ENCODE peak calls at places on chromosomes 5 and 9, in four cellular contexts. B, J, P and W are unnamed samples.

GRCh38 chr5:157280927-157281326 is 15.0 kb downstream of the CYFIP2 start:
- DNase-seq in B (no peak), J (no peak), P (peak), W (no peak)

GRCh38 chr5:19175776-19176570 is 812.0 kb downstream of the CDH18 start:
- DNase-seq in B (no peak), J (no peak), P (no peak), W (no peak)

GRCh38 chr5:59874675-59875074 is 18.9 kb downstream of the PDE4D start:
- DNase-seq in B (no peak), J (no peak), P (no peak), W (no peak)

GRCh38 chr9:14747116-14747515 is 24.6 kb upstream of the CER1 start:
- DNase-seq in B (no peak), J (no peak), P (no peak), W (peak)

GRCh38 chr9:73133921-73134407 is 17.7 kb upstream of the ANXA1 start:
- DNase-seq in B (no peak), J (no peak), P (no peak), W (peak)

GRCh38 chr5:141003791-141004601 is 37.7 kb downstream of the PCDHAC2 start:
- DNase-seq in B (peak), J (no peak), P (no peak), W (peak)

GRCh38 chr9:3023449-3023848 is 179.6 kb upstream of the PUM3 start:
- DNase-seq in B (no peak), J (no peak), P (no peak), W (no peak)

GRCh38 chr5:134406390-134406789 is 5.3 kb downstream of the CDKN2AIPNL start:
- DNase-seq in B (no peak), J (no peak), P (no peak), W (no peak)

GRCh38 chr9:107559499-107560086 is 70.0 kb upstream of the KLF4 start:
- DNase-seq in B (no peak), J (no peak), P (no peak), W (no peak)

GRCh38 chr5:141094481-141095262 is at the start of gene PCDHB2:
- DNase-seq in B (no peak), J (no peak), P (no peak), W (no peak)

GRCh38 chr5:119336846-119337564 is 18.8 kb upstream of the TNFAIP8 start:
- DNase-seq in B (no peak), J (no peak), P (no peak), W (no peak)

GRCh38 chr5:89374144-89374784 is 491.3 kb upstream of the MEF2C start:
- DNase-seq in B (no peak), J (peak), P (no peak), W (no peak)

GRCh38 chr5:10110228-10110627 is 139.5 kb downstream of the ATPSCKMT start:
- DNase-seq in B (no peak), J (no peak), P (no peak), W (no peak)

GRCh38 chr9:133521122-133522072 is 3.4 kb downstream of the MYMK start:
- DNase-seq in B (no peak), J (no peak), P (no peak), W (no peak)

GRCh38 chr5:7910738-7911428 is 41.9 kb downstream of the MTRR start:
- DNase-seq in B (no peak), J (no peak), P (no peak), W (no peak)

GRCh38 chr9:84926793-84927192 is 257.3 kb downstream of the NTRK2 start:
- DNase-seq in B (no peak), J (no peak), P (no peak), W (no peak)

GRCh38 chr9:17627641-17628040 is 48.8 kb downstream of the SH3GL2 start:
- DNase-seq in B (no peak), J (no peak), P (no peak), W (no peak)

GRCh38 chr9:40914772-40915659 is 213.5 kb downstream of the FOXD4L6 start:
- DNase-seq in B (no peak), J (no peak), P (no peak), W (no peak)

GRCh38 chr5:1315709-1316587 is 21.1 kb upstream of the TERT start:
- DNase-seq in B (no peak), J (peak), P (no peak), W (peak)

GRCh38 chr5:113375492-113376060 is 59.2 kb downstream of the TSSK1B start:
- DNase-seq in B (no peak), J (no peak), P (no peak), W (no peak)

GRCh38 chr5:32790411-32790951 is 79.4 kb downstream of the NPR3 start:
- DNase-seq in B (no peak), J (no peak), P (peak), W (no peak)

GRCh38 chr9:20616808-20617207 is 5.5 kb downstream of the MLLT3 start:
- DNase-seq in B (no peak), J (no peak), P (no peak), W (no peak)
- H3K27ac ChIP-seq in B (no peak), J (no peak), P (no peak), W (no peak)

GRCh38 chr9:18978188-18978587 is 54.8 kb downstream of the SAXO1 start:
- DNase-seq in B (no peak), J (no peak), P (no peak), W (no peak)

GRCh38 chr9:18973348-18973747 is 59.7 kb downstream of the SAXO1 start:
- DNase-seq in B (no peak), J (no peak), P (no peak), W (no peak)

GRCh38 chr9:18979367-18979766 is 53.6 kb downstream of the SAXO1 start:
- DNase-seq in B (no peak), J (no peak), P (peak), W (peak)

GRCh38 chr9:18980124-18980660 is 52.8 kb downstream of the SAXO1 start:
- DNase-seq in B (no peak), J (no peak), P (no peak), W (no peak)

GRCh38 chr9:18976368-18977238 is 56.4 kb downstream of the SAXO1 start:
- DNase-seq in B (no peak), J (no peak), P (peak), W (peak)
- H3K27ac ChIP-seq in B (no peak), J (no peak), P (peak), W (no peak)

GRCh38 chr5:81290146-81290545 is 11.2 kb upstream of the ZCCHC9 start:
- DNase-seq in B (no peak), J (no peak), P (no peak), W (no peak)

GRCh38 chr5:81292130-81292529 is 9.3 kb upstream of the ZCCHC9 start:
- DNase-seq in B (no peak), J (no peak), P (no peak), W (no peak)

GRCh38 chr5:81288021-81288433 is 13.4 kb upstream of the ZCCHC9 start:
- DNase-seq in B (no peak), J (no peak), P (no peak), W (no peak)

GRCh38 chr5:81283976-81284375 is 17.4 kb upstream of the ZCCHC9 start:
- DNase-seq in B (no peak), J (no peak), P (no peak), W (no peak)

GRCh38 chr5:81286059-81286617 is 15.2 kb upstream of the ZCCHC9 start:
- DNase-seq in B (no peak), J (no peak), P (no peak), W (no peak)
- H3K27ac ChIP-seq in B (no peak), J (no peak), P (no peak), W (no peak)

GRCh38 chr5:172797800-172798199 is 26.8 kb upstream of the DUSP1 start:
- DNase-seq in B (no peak), J (no peak), P (no peak), W (no peak)

GRCh38 chr5:172792693-172793570 is 21.9 kb upstream of the DUSP1 start:
- DNase-seq in B (no peak), J (no peak), P (no peak), W (no peak)

GRCh38 chr5:172796306-172796705 is 25.3 kb upstream of the DUSP1 start:
- DNase-seq in B (no peak), J (no peak), P (no peak), W (no peak)

GRCh38 chr5:172793577-172794488 is 22.8 kb upstream of the DUSP1 start:
- DNase-seq in B (no peak), J (no peak), P (peak), W (no peak)

GRCh38 chr5:172795401-172795977 is 24.5 kb upstream of the DUSP1 start:
- DNase-seq in B (no peak), J (peak), P (peak), W (no peak)
- H3K27ac ChIP-seq in B (no peak), J (peak), P (peak), W (no peak)

GRCh38 chr9:121398374-121398773 is 28.3 kb upstream of the STOM start:
- DNase-seq in B (no peak), J (no peak), P (peak), W (peak)
- H3K27ac ChIP-seq in B (no peak), J (no peak), P (peak), W (peak)

GRCh38 chr9:35861161-35861897 is 8.9 kb downstream of the OR13J1 start:
- DNase-seq in B (no peak), J (no peak), P (no peak), W (no peak)
- H3K27ac ChIP-seq in B (no peak), J (no peak), P (no peak), W (no peak)

DNA sequence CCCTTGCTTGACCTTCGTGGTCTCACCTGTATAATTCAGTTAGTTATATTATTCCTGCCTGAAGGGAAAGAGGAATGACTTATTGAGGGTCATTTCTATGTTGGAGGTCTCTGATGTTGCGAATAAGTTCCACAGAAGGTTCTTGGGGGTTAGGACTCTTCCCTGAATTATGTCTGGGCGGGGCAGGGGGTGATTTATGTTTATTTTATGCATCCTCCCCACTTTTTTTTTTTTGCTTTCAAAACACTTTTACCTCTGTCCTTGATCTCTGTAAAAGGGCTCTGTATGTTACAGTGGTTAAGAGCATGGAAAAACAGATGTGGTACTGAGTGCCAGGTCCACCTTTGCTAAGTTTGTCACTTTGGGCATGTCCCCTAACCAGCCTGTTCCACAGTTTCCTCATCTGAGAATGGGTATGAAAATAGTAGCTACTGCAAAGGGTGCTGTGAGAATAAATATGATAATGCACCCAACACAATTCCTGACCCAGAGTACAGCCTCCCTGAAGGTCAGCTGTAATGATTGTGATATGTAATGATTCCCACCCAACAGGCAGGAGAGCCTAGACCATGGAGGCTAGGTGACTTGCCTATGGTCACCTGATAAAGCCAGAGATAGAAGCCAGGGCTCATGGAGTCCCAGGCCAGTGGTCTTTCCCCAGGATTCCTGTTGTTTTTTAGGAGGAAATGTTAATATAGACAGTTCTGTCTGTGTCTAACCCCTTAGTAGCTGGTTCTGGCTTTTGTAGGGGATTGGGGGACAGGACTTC is 54.8 kb downstream of the SLC22A5 start:
- DNase-seq in B (no peak), J (no peak), P (no peak), W (no peak)
- H3K27ac ChIP-seq in B (no peak), J (peak), P (no peak), W (peak)

GRCh38 chr5:72407541-72407940 is 87.4 kb downstream of the PTCD2 start:
- DNase-seq in B (no peak), J (no peak), P (no peak), W (no peak)
- H3K27ac ChIP-seq in B (no peak), J (no peak), P (no peak), W (no peak)

GRCh38 chr5:112161392-112161748 is 257.7 kb downstream of the EPB41L4A start:
- DNase-seq in B (no peak), J (no peak), P (no peak), W (no peak)

GRCh38 chr5:112160652-112161391 is 258.3 kb downstream of the EPB41L4A start:
- DNase-seq in B (peak), J (peak), P (peak), W (peak)

GRCh38 chr5:112165897-112166737 is 253.0 kb downstream of the EPB41L4A start:
- DNase-seq in B (no peak), J (no peak), P (no peak), W (no peak)

GRCh38 chr5:112165399-112165798 is 253.7 kb downstream of the EPB41L4A start:
- DNase-seq in B (no peak), J (no peak), P (no peak), W (no peak)

GRCh38 chr5:112163435-112163834 is 255.6 kb downstream of the EPB41L4A start:
- DNase-seq in B (no peak), J (no peak), P (no peak), W (no peak)
- H3K27ac ChIP-seq in B (no peak), J (no peak), P (no peak), W (no peak)